ENCODE peak calls at places on chromosomes 5 and 9, in seven cellular contexts. U is NCI-H345; H is fibroblast of villous mesenchyme; D is stimulated activated CD8-positive, alpha-beta memory T cell treated with anti-CD3 and anti-CD28 coated beads, Interleukin-4, amount 100 ng/mL, for 24 hours; X is substantia nigra; I is AG10803; R is nephron progenitor cell. K is an unnamed sample.

GRCh38 chr5:15807861-15808260 is 307.9 kb downstream of the FBXL7 start:
- DNase-seq in U (no peak), H (peak), D (no peak), X (no peak), I (peak), R (no peak), K (no peak)

GRCh38 chr5:79436224-79436623 is 77.7 kb downstream of the HOMER1 start:
- DNase-seq in U (no peak), H (peak), D (no peak), X (no peak), I (peak), R (no peak), K (no peak)

GRCh38 chr9:104927216-104927911 is 591 bp downstream of the ABCA1 start:
- DNase-seq in U (no peak), H (peak), D (no peak), X (peak), I (peak), R (peak), K (peak)

GRCh38 chr5:50666261-50667078 is at the start of gene PARP8:
- DNase-seq in U (peak), H (peak), D (peak), X (peak), I (peak), R (peak), K (peak)

GRCh38 chr5:14806452-14806851 is 65.1 kb downstream of the ANKH start:
- DNase-seq in U (no peak), H (peak), D (no peak), X (no peak), I (peak), R (peak), K (no peak)

GRCh38 chr5:155822177-155822576 is 504.8 kb upstream of the SGCD start:
- DNase-seq in U (no peak), H (no peak), D (no peak), X (no peak), I (no peak), R (no peak), K (no peak)

GRCh38 chr5:78467744-78468357 is 107.4 kb downstream of the SCAMP1 start:
- DNase-seq in U (peak), H (peak), D (no peak), X (no peak), I (peak), R (no peak), K (peak)

GRCh38 chr9:94014066-94014654 is 59.0 kb upstream of the BARX1 start:
- DNase-seq in U (peak), H (peak), D (no peak), X (no peak), I (peak), R (peak), K (peak)

GRCh38 chr9:37667706-37668672 is 17.2 kb downstream of the FRMPD1 start:
- DNase-seq in U (no peak), H (no peak), D (no peak), X (no peak), I (no peak), R (peak), K (no peak)

GRCh38 chr5:172714491-172715420 is 56.2 kb downstream of the DUSP1 start:
- DNase-seq in U (peak), H (peak), D (peak), X (peak), I (peak), R (peak), K (peak)

GRCh38 chr5:76081811-76082783 is 1.1 kb upstream of the SV2C start:
- DNase-seq in U (no peak), H (no peak), D (no peak), X (no peak), I (no peak), R (peak), K (peak)

GRCh38 chr5:127070243-127070642 is 3.1 kb downstream of the C5orf63 start:
- DNase-seq in U (no peak), H (no peak), D (no peak), X (no peak), I (no peak), R (no peak), K (no peak)

GRCh38 chr5:1834022-1834551 is 32.9 kb downstream of the NDUFS6 start:
- DNase-seq in U (no peak), H (no peak), D (no peak), X (no peak), I (no peak), R (no peak), K (no peak)

GRCh38 chr9:128733256-128733655 is 9.3 kb upstream of the ZDHHC12 start:
- DNase-seq in U (peak), H (peak), D (no peak), X (peak), I (peak), R (peak), K (peak)

GRCh38 chr5:151328734-151329133 is 18.6 kb downstream of the SLC36A2 start:
- DNase-seq in U (no peak), H (no peak), D (no peak), X (no peak), I (no peak), R (no peak), K (no peak)

GRCh38 chr9:129932303-129933151 is 97.3 kb downstream of the USP20 start:
- DNase-seq in U (no peak), H (no peak), D (no peak), X (no peak), I (peak), R (no peak), K (peak)

GRCh38 chr5:142281966-142282365 is 42.9 kb downstream of the SPRY4 start:
- DNase-seq in U (no peak), H (no peak), D (no peak), X (no peak), I (no peak), R (no peak), K (no peak)

GRCh38 chr5:9207820-9208418 is 338.0 kb downstream of the SEMA5A start:
- DNase-seq in U (peak), H (peak), D (no peak), X (no peak), I (peak), R (no peak), K (peak)

GRCh38 chr5:179326176-179326997 is 18.9 kb downstream of the ADAMTS2 start:
- DNase-seq in U (no peak), H (peak), D (no peak), X (no peak), I (peak), R (peak), K (no peak)

GRCh38 chr5:54719384-54720306 is 202.1 kb downstream of the SNX18 start:
- DNase-seq in U (no peak), H (peak), D (no peak), X (no peak), I (peak), R (peak), K (no peak)

GRCh38 chr5:132446621-132447020 is 44.0 kb downstream of the IRF1 start:
- DNase-seq in U (no peak), H (peak), D (no peak), X (peak), I (peak), R (no peak), K (no peak)

GRCh38 chr9:89674667-89675402 is 70.0 kb downstream of the GADD45G start:
- DNase-seq in U (peak), H (peak), D (no peak), X (no peak), I (no peak), R (peak), K (no peak)

GRCh38 chr5:17735771-17736170 is 101.5 kb downstream of the TAF11L14 start:
- DNase-seq in U (no peak), H (no peak), D (no peak), X (no peak), I (no peak), R (no peak), K (no peak)

GRCh38 chr9:36399980-36400331 is at the start of gene RNF38:
- DNase-seq in U (no peak), H (no peak), D (no peak), X (no peak), I (no peak), R (no peak), K (no peak)

GRCh38 chr5:15547440-15547839 is 47.5 kb downstream of the FBXL7 start:
- DNase-seq in U (no peak), H (no peak), D (no peak), X (no peak), I (no peak), R (peak), K (no peak)

GRCh38 chr9:136419092-136419420 is 8.6 kb downstream of the PMPCA start:
- DNase-seq in U (no peak), H (no peak), D (no peak), X (no peak), I (no peak), R (no peak), K (no peak)

GRCh38 chr5:150395690-150395979 is 17.1 kb downstream of the CD74 start:
- DNase-seq in U (no peak), H (no peak), D (no peak), X (no peak), I (no peak), R (no peak), K (no peak)

GRCh38 chr5:775960-776861 is 8.3 kb downstream of the ZDHHC11B start:
- DNase-seq in U (no peak), H (no peak), D (no peak), X (no peak), I (no peak), R (no peak), K (peak)

GRCh38 chr9:94692601-94693000 is 33.9 kb upstream of the AOPEP start:
- DNase-seq in U (peak), H (no peak), D (no peak), X (no peak), I (no peak), R (no peak), K (no peak)

GRCh38 chr9:94697972-94698581 is 28.4 kb upstream of the AOPEP start:
- DNase-seq in U (no peak), H (peak), D (no peak), X (no peak), I (peak), R (peak), K (no peak)

GRCh38 chr5:42950466-42951168 is 89.5 kb downstream of the ANXA2R start:
- DNase-seq in U (peak), H (peak), D (peak), X (no peak), I (peak), R (no peak), K (peak)

GRCh38 chr9:111661150-111661801 is at the start of gene GNG10:
- DNase-seq in U (peak), H (peak), D (peak), X (peak), I (peak), R (peak), K (peak)

GRCh38 chr5:141521244-141521781 is 32.4 kb downstream of the PCDHGC5 start:
- DNase-seq in U (no peak), H (peak), D (no peak), X (no peak), I (peak), R (no peak), K (no peak)

GRCh38 chr5:173618927-173619519 is 2.6 kb upstream of the BOD1 start:
- DNase-seq in U (peak), H (peak), D (no peak), X (no peak), I (peak), R (peak), K (peak)

GRCh38 chr5:115460476-115460875 is 84.1 kb downstream of the FEM1C start:
- DNase-seq in U (no peak), H (no peak), D (no peak), X (no peak), I (peak), R (no peak), K (peak)

GRCh38 chr5:139760066-139761056 is 35.2 kb upstream of the PSD2 start:
- DNase-seq in U (no peak), H (no peak), D (no peak), X (no peak), I (peak), R (no peak), K (no peak)

K was measured in GM13976.